ENCODE peak calls at places on chromosome 18, in five cellular contexts. B is Karpas-422, C is GM12892, P is activated T-helper 1 cell treated with Interleukin-2 at 50 U/mL for 16 hours, F is HAP-1. N is an unnamed sample.

GRCh38 chr18:35122586-35123224 is 81.5 kb downstream of the MAPRE2 start:
- DNase-seq in B (peak), C (no peak), P (no peak), F (no peak), N (peak)

GRCh38 chr18:42174909-42175308 is 219.9 kb downstream of the PIK3C3 start:
- DNase-seq in B (peak), C (no peak), P (no peak), F (peak), N (no peak)

GRCh38 chr18:10122116-10122515 is 208.3 kb downstream of the VAPA start:
- DNase-seq in B (no peak), C (no peak), P (no peak), F (no peak), N (no peak)

GRCh38 chr18:44826418-44827259 is 146.0 kb downstream of the SETBP1 start:
- DNase-seq in B (no peak), C (no peak), P (no peak), F (peak), N (no peak)

GRCh38 chr18:45657357-45658335 is 42.4 kb downstream of the SLC14A2 start:
- DNase-seq in B (no peak), C (no peak), P (peak), F (no peak), N (no peak)

GRCh38 chr18:51029378-51029693 is 677 bp upstream of the SMAD4 start:
- DNase-seq in B (no peak), C (no peak), P (no peak), F (no peak), N (no peak)

GRCh38 chr18:48872234-48873145 is 78.3 kb downstream of the SMAD7 start:
- DNase-seq in B (no peak), C (no peak), P (no peak), F (no peak), N (no peak)

GRCh38 chr18:9614401-9615279 is at the start of gene PPP4R1:
- DNase-seq in B (peak), C (peak), P (peak), F (peak), N (peak)

GRCh38 chr18:43681661-43682060 is 404.4 kb upstream of the SYT4 start:
- DNase-seq in B (no peak), C (no peak), P (no peak), F (no peak), N (no peak)

GRCh38 chr18:59835656-59836379 is 64.0 kb upstream of the PMAIP1 start:
- DNase-seq in B (no peak), C (no peak), P (no peak), F (no peak), N (no peak)

GRCh38 chr18:45282101-45282812 is 333.0 kb upstream of the SLC14A2 start:
- DNase-seq in B (peak), C (no peak), P (no peak), F (no peak), N (no peak)

GRCh38 chr18:58254873-58255511 is 211.0 kb downstream of the NEDD4L start:
- DNase-seq in B (no peak), C (no peak), P (no peak), F (no peak), N (no peak)

GRCh38 chr18:2027026-2027425 is 544.3 kb downstream of the METTL4 start:
- DNase-seq in B (no peak), C (no peak), P (no peak), F (no peak), N (no peak)

GRCh38 chr18:3867768-3868445 is 417.9 kb downstream of the TGIF1 start:
- DNase-seq in B (no peak), C (no peak), P (no peak), F (no peak), N (no peak)

GRCh38 chr18:41604964-41605363 is 350.1 kb upstream of the PIK3C3 start:
- DNase-seq in B (no peak), C (no peak), P (no peak), F (peak), N (no peak)

GRCh38 chr18:47931707-47932103 is 1.2 kb upstream of the SMAD2 start:
- DNase-seq in B (peak), C (no peak), P (peak), F (peak), N (peak)

GRCh38 chr18:23479829-23480505 is 23.3 kb upstream of the RMC1 start:
- DNase-seq in B (peak), C (no peak), P (no peak), F (no peak), N (no peak)

GRCh38 chr18:60649107-60649506 is 276.5 kb upstream of the MC4R start:
- DNase-seq in B (no peak), C (no peak), P (no peak), F (no peak), N (no peak)

GRCh38 chr18:45050712-45051639 is 370.3 kb downstream of the SETBP1 start:
- DNase-seq in B (peak), C (no peak), P (no peak), F (no peak), N (no peak)

N was measured in T-cell.